ENCODE peak calls at places on chromosomes 5 and 9, in five cellular contexts. One of them, this sample, is unnamed.

GRCh38 chr5:79357401-79357800 is 121.5 kb downstream of the JMY start:
- DNase-seq in left lung: no peak
- DNase-seq in suprapubic skin: no peak
- DNase-seq in lung: no peak
- DNase-seq in GM23338: no peak
- DNase-seq in this sample: no peak

GRCh38 chr5:38527475-38527874 is 29.0 kb downstream of the LIFR start:
- DNase-seq in GM23338: no peak
- DNase-seq in lung: no peak
- DNase-seq in suprapubic skin: no peak
- DNase-seq in left lung: no peak
- DNase-seq in this sample: no peak

GRCh38 chr5:132375957-132376356 is 6.4 kb downstream of the SLC22A5 start:
- DNase-seq in GM23338: no peak
- DNase-seq in left lung: no peak
- DNase-seq in suprapubic skin: no peak
- DNase-seq in lung: no peak
- DNase-seq in this sample: no peak

GRCh38 chr9:76677481-76678055 is 86.7 kb upstream of the PCA3 start:
- DNase-seq in lung: no peak
- DNase-seq in GM23338: no peak
- DNase-seq in left lung: no peak
- DNase-seq in suprapubic skin: peak; percentile 70
- DNase-seq in this sample: no peak

GRCh38 chr9:127210851-127211730 is 53.5 kb upstream of the GARNL3 start:
- DNase-seq in left lung: no peak
- DNase-seq in GM23338: peak; percentile 69
- DNase-seq in lung: no peak
- DNase-seq in suprapubic skin: peak; percentile 39
- DNase-seq in this sample: peak; percentile 86

GRCh38 chr5:103475629-103476240 is 86.9 kb downstream of the NUDT12 start:
- DNase-seq in lung: no peak
- DNase-seq in suprapubic skin: no peak
- DNase-seq in GM23338: peak; percentile 65
- DNase-seq in left lung: no peak
- DNase-seq in this sample: peak; percentile 4

GRCh38 chr5:157180374-157181264 is at the start of gene ITK:
- DNase-seq in suprapubic skin: no peak
- DNase-seq in GM23338: no peak
- DNase-seq in lung: no peak
- DNase-seq in left lung: no peak
- DNase-seq in this sample: no peak

GRCh38 chr5:95858023-95858461 is 35.5 kb upstream of the GLRX start:
- DNase-seq in left lung: peak; percentile 56
- DNase-seq in suprapubic skin: peak; percentile 84
- DNase-seq in GM23338: no peak
- DNase-seq in lung: peak; percentile 62
- DNase-seq in this sample: no peak

GRCh38 chr9:75378036-75378435 is 289.7 kb downstream of the OSTF1 start:
- DNase-seq in lung: peak; percentile 49
- DNase-seq in left lung: peak; percentile 47
- DNase-seq in GM23338: no peak
- DNase-seq in suprapubic skin: peak; percentile 89
- DNase-seq in this sample: no peak

GRCh38 chr5:132313961-132314432 is 19.8 kb downstream of the SLC22A4 start:
- DNase-seq in GM23338: no peak
- DNase-seq in suprapubic skin: no peak
- DNase-seq in left lung: no peak
- DNase-seq in lung: no peak
- DNase-seq in this sample: no peak

GRCh38 chr9:126126012-126126411 is 200.6 kb upstream of the MVB12B start:
- DNase-seq in GM23338: no peak
- DNase-seq in left lung: no peak
- DNase-seq in lung: peak; percentile 20
- DNase-seq in suprapubic skin: no peak
- DNase-seq in this sample: peak; percentile 9

GRCh38 chr5:55467862-55468551 is 66.8 kb downstream of the PLPP1 start:
- DNase-seq in suprapubic skin: no peak
- DNase-seq in lung: no peak
- DNase-seq in GM23338: no peak
- DNase-seq in left lung: no peak
- DNase-seq in this sample: no peak

GRCh38 chr9:78035369-78035993 is 3.9 kb upstream of the GNAQ start:
- DNase-seq in left lung: peak; percentile 51
- DNase-seq in suprapubic skin: no peak
- DNase-seq in lung: peak; percentile 60
- DNase-seq in GM23338: peak; percentile 86
- DNase-seq in this sample: peak; percentile 63

GRCh38 chr5:2134543-2135299 is 252.0 kb upstream of the IRX4 start:
- DNase-seq in lung: no peak
- DNase-seq in GM23338: no peak
- DNase-seq in left lung: no peak
- DNase-seq in suprapubic skin: no peak
- DNase-seq in this sample: no peak

GRCh38 chr9:33161011-33161588 is 6.0 kb downstream of the B4GALT1 start:
- DNase-seq in suprapubic skin: peak; percentile 82
- DNase-seq in GM23338: no peak
- DNase-seq in lung: peak; percentile 83
- DNase-seq in left lung: peak; percentile 85
- DNase-seq in this sample: peak; percentile 16

GRCh38 chr9:134677743-134678142 is 36.1 kb downstream of the COL5A1 start:
- DNase-seq in suprapubic skin: no peak
- DNase-seq in left lung: peak; percentile 14
- DNase-seq in lung: no peak
- DNase-seq in GM23338: no peak
- DNase-seq in this sample: no peak

GRCh38 chr5:140694276-140694675 is 3.0 kb downstream of the HARS2 start:
- DNase-seq in lung: no peak
- DNase-seq in suprapubic skin: no peak
- DNase-seq in left lung: no peak
- DNase-seq in GM23338: no peak
- DNase-seq in this sample: no peak

GRCh38 chr9:18268381-18268780 is 205.6 kb upstream of the ADAMTSL1 start:
- DNase-seq in left lung: no peak
- DNase-seq in suprapubic skin: no peak
- DNase-seq in lung: no peak
- DNase-seq in GM23338: peak; percentile 32
- DNase-seq in this sample: no peak

GRCh38 chr9:132791699-132792240 is 86.3 kb downstream of the AK8 start:
- DNase-seq in left lung: no peak
- DNase-seq in GM23338: no peak
- DNase-seq in lung: no peak
- DNase-seq in suprapubic skin: no peak
- DNase-seq in this sample: no peak

GRCh38 chr9:2764371-2764770 is 47.1 kb downstream of the KCNV2 start:
- DNase-seq in suprapubic skin: no peak
- DNase-seq in lung: no peak
- DNase-seq in left lung: no peak
- DNase-seq in GM23338: no peak
- DNase-seq in this sample: no peak

GRCh38 chr5:163489055-163489744 is 16.2 kb upstream of the MAT2B start:
- DNase-seq in lung: no peak
- DNase-seq in left lung: no peak
- DNase-seq in suprapubic skin: no peak
- DNase-seq in GM23338: peak; percentile 79
- DNase-seq in this sample: no peak

GRCh38 chr9:134502261-134503211 is 139.1 kb upstream of the COL5A1 start:
- DNase-seq in suprapubic skin: peak; percentile 80
- DNase-seq in GM23338: no peak
- DNase-seq in lung: peak; percentile 46
- DNase-seq in left lung: peak; percentile 82
- DNase-seq in this sample: peak; percentile 69

GRCh38 chr5:123035950-123036390 is 555 bp downstream of the PPIC start:
- DNase-seq in lung: peak; percentile 68
- DNase-seq in left lung: peak; percentile 63
- DNase-seq in GM23338: peak; percentile 77
- DNase-seq in suprapubic skin: peak; percentile 78
- DNase-seq in this sample: peak; percentile 86

GRCh38 chr5:134821841-134822240 is 23.9 kb upstream of the C5orf24 start:
- DNase-seq in suprapubic skin: no peak
- DNase-seq in lung: no peak
- DNase-seq in GM23338: no peak
- DNase-seq in left lung: no peak
- DNase-seq in this sample: no peak
- H3K36me3 ChIP-seq in suprapubic skin: peaks cover 90% of the 10 kb centered on the region
- H3K36me3 ChIP-seq in lung: peaks cover 19% of the 10 kb centered on the region
- H3K36me3 ChIP-seq in GM23338: peaks cover 55% of the 10 kb centered on the region
- H3K36me3 ChIP-seq in left lung: peaks cover 86% of the 10 kb centered on the region
- H3K36me3 ChIP-seq in this sample: peaks cover 28% of the 10 kb centered on the region

GRCh38 chr9:110048473-110048975 is 159.4 kb downstream of the C9orf152 start:
- DNase-seq in suprapubic skin: peak; percentile 86
- DNase-seq in lung: peak; percentile 73
- DNase-seq in GM23338: peak; percentile 83
- DNase-seq in left lung: peak; percentile 86
- DNase-seq in this sample: peak; percentile 95

GRCh38 chr9:110048976-110049698 is 158.8 kb downstream of the C9orf152 start:
- DNase-seq in suprapubic skin: peak; percentile 70
- DNase-seq in GM23338: peak; percentile 31
- DNase-seq in lung: peak; percentile 31
- DNase-seq in left lung: peak; percentile 38
- DNase-seq in this sample: peak; percentile 54

GRCh38 chr9:110049699-110050450 is 158.1 kb downstream of the C9orf152 start:
- DNase-seq in GM23338: peak; percentile 69
- DNase-seq in suprapubic skin: no peak
- DNase-seq in left lung: peak; percentile 44
- DNase-seq in lung: no peak
- DNase-seq in this sample: peak; percentile 63

GRCh38 chr9:110047955-110048472 is 159.9 kb downstream of the C9orf152 start:
- DNase-seq in left lung: no peak
- DNase-seq in GM23338: no peak
- DNase-seq in suprapubic skin: peak; percentile 68
- DNase-seq in lung: no peak
- DNase-seq in this sample: no peak

DNA sequence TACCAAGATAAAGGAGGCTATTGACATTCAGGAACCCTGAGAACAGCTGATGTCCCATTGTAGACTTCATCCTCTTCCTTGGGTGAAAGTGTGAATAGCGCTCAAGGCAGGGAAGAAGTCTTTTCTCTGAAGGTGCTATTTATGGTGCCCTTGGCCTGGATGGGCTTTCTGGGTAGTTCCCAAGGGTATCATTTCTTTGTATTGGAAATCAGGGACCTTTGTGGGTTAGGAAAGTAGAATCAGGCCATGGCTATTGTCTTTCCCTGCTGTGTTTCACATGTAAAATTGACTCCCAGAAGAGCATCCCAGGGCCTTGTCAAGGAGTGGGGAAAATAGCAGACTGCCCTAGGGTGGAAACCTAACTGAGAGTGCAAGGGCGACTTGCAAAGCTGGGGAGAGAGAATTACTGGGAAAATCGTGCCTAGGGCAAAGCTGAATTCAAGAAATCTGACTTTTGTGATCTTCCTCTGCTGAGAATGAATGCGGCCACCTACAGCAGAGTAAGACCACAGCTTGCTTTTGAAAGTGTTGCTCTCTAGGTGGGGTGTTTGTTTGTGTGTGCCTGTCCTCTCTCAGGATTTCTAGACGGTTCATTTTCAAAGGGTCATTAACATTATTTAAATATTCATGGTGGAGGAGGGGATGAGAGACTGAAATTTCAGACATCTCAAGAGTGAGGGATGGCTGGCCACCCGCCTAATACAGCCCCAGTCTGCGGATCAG is 160.6 kb downstream of the C9orf152 start:
- DNase-seq in suprapubic skin: no peak
- DNase-seq in GM23338: peak; percentile 77
- DNase-seq in lung: no peak
- DNase-seq in left lung: no peak
- DNase-seq in this sample: peak; percentile 62
- H3K4me3 ChIP-seq in suprapubic skin: peak overlapping the region; percentile 72
- H3K4me3 ChIP-seq in GM23338: peak overlapping the region; percentile 90
- H3K4me3 ChIP-seq in lung: peak overlapping the region; percentile 32
- H3K4me3 ChIP-seq in left lung: peak overlapping the region; percentile 70
- H3K4me3 ChIP-seq in this sample: peak overlapping the region; percentile 80

GRCh38 chr9:36902861-36903524 is 131.1 kb downstream of the PAX5 start:
- DNase-seq in suprapubic skin: no peak
- DNase-seq in lung: no peak
- DNase-seq in left lung: no peak
- DNase-seq in GM23338: no peak
- DNase-seq in this sample: no peak

GRCh38 chr9:36901528-36901927 is 132.5 kb downstream of the PAX5 start:
- DNase-seq in suprapubic skin: no peak
- DNase-seq in GM23338: no peak
- DNase-seq in lung: no peak
- DNase-seq in left lung: no peak
- DNase-seq in this sample: no peak

GRCh38 chr9:36903541-36904435 is 130.3 kb downstream of the PAX5 start:
- DNase-seq in lung: peak; percentile 34
- DNase-seq in left lung: no peak
- DNase-seq in GM23338: no peak
- DNase-seq in suprapubic skin: no peak
- DNase-seq in this sample: no peak

GRCh38 chr9:36900856-36901220 is 133.2 kb downstream of the PAX5 start:
- DNase-seq in GM23338: no peak
- DNase-seq in lung: no peak
- DNase-seq in left lung: no peak
- DNase-seq in suprapubic skin: no peak
- DNase-seq in this sample: no peak

DNA sequence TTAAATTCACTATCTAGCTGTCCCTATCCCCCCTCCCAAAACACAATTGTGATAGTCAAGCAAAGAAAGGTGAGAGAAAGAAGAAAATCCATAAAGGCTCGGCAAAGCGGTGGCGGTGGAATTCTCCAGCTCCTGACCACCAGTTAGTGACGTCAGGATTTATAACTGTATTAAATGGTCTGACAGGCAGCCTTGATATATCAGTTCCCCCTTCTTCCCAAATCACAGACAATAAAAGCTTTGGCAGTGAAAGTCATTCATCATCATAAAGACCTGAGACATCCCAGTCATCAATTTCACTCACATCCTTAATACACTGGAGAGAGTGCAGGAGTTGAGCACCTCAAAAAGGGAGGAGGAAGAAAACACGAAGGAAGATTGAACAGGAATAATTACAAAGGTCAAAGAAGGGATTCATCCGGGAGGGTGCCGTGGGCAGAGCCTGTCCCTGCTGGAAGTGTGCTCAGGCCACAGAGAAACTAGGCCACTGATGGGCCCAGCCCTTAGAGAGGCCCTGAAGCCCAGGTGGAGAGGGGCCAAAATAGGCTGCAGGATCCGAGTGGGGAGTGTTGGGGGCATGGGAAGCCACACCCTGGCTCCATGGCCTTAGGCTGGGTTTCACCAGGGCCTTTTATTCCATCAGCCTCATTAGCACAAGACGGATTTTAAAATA is 131.9 kb downstream of the PAX5 start:
- DNase-seq in suprapubic skin: no peak
- DNase-seq in lung: no peak
- DNase-seq in left lung: no peak
- DNase-seq in GM23338: no peak
- DNase-seq in this sample: no peak
- H3K27me3 ChIP-seq in suprapubic skin: peaks cover 36% of the 10 kb centered on the region
- H3K27me3 ChIP-seq in lung: no peaks in the 10 kb centered on the region
- H3K27me3 ChIP-seq in left lung: peaks cover under 1% of the 10 kb centered on the region
- H3K27me3 ChIP-seq in GM23338: no peaks in the 10 kb centered on the region
- H3K27me3 ChIP-seq in this sample: no peaks in the 10 kb centered on the region

DNA sequence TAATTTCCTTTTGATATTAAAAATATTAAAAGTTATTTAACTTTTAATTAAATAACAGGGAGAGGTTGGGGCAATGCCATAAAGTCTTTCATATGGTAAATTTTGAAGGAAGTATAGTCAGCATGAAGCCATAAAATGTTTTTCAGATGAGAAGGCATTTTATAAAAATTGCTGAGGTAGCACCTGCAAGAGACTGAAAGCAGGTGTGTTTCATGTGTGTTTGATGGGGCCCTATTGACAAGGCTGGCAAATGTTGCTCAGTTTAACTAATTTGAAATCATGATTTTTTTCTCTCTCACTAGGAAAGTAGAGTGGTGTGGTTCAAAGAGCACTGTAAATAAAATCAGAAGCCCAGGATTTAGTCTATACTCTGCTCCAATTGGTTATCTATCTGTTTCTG is 805.8 kb upstream of the C9orf72 start:
- DNase-seq in GM23338: no peak
- DNase-seq in lung: no peak
- DNase-seq in left lung: no peak
- DNase-seq in suprapubic skin: no peak
- DNase-seq in this sample: no peak
- H3K36me3 ChIP-seq in GM23338: no peaks in the 10 kb centered on the region
- H3K36me3 ChIP-seq in lung: no peaks in the 10 kb centered on the region
- H3K36me3 ChIP-seq in left lung: no peaks in the 10 kb centered on the region
- H3K36me3 ChIP-seq in suprapubic skin: no peaks in the 10 kb centered on the region
- H3K36me3 ChIP-seq in this sample: no peaks in the 10 kb centered on the region